ENCODE peak calls at places on chromosomes 3 and 15, in four cellular contexts. J is GM12891, I is GM12878, N is K562. X is an unnamed sample.
A peak's percentile ranks its signal among the peaks of the same experiment; 100 is the strongest.

GRCh38 chr3:56365905-56366640 is 102.2 kb downstream of the ERC2 start:
- DNase-seq in I (no peak), N (no peak), J (no peak), X (no peak)

GRCh38 chr3:194134231-194134756 is 1.7 kb upstream of the HES1 start:
- DNase-seq in N (peak; percentile 75), J (no peak), I (no peak), X (peak; percentile 83)

GRCh38 chr3:196931157-196931556 is 11.2 kb downstream of the NCBP2 start:
- DNase-seq in I (no peak), J (no peak), N (no peak), X (no peak)

GRCh38 chr15:40325700-40326099 is 2.2 kb downstream of the INAFM2 start:
- DNase-seq in I (no peak), N (no peak), J (no peak), X (no peak)

GRCh38 chr15:76978522-76979330 is 16.2 kb upstream of the PSTPIP1 start:
- DNase-seq in J (no peak), I (no peak), N (no peak), X (no peak)

GRCh38 chr15:100350434-100351226 is 8.9 kb upstream of the ADAMTS17 start:
- DNase-seq in N (no peak), I (no peak), J (no peak), X (peak; percentile 87)

GRCh38 chr3:474828-475227 is 278.3 kb downstream of the CHL1 start:
- DNase-seq in I (no peak), J (no peak), N (no peak), X (no peak)

GRCh38 chr15:31024330-31024729 is 32.9 kb upstream of the MTMR10 start:
- DNase-seq in I (no peak), J (no peak), N (no peak), X (no peak)

GRCh38 chr3:81268526-81268925 is 492.9 kb downstream of the GBE1 start:
- DNase-seq in I (no peak), N (no peak), J (no peak), X (no peak)

GRCh38 chr15:40479024-40479423 is 8.2 kb downstream of the CHST14 start:
- DNase-seq in J (no peak), N (no peak), I (no peak), X (no peak)

GRCh38 chr15:61994216-61994615 is 66.0 kb downstream of the VPS13C start:
- DNase-seq in J (no peak), N (no peak), I (no peak), X (no peak)

GRCh38 chr3:194800014-194800413 is 114.3 kb downstream of the FAM43A start:
- DNase-seq in N (no peak), I (no peak), J (no peak), X (no peak)

GRCh38 chr3:46383211-46383945 is 12.6 kb downstream of the CCR5 start:
- DNase-seq in N (no peak), I (no peak), J (no peak), X (no peak)

GRCh38 chr3:1529666-1530065 is 436.8 kb downstream of the CNTN6 start:
- DNase-seq in I (no peak), N (no peak), J (no peak), X (no peak)

GRCh38 chr3:136994772-136995516 is 37.2 kb downstream of the IL20RB start:
- DNase-seq in I (no peak), J (no peak), N (no peak), X (no peak)

GRCh38 chr3:195461518-195462307 is 18.9 kb upstream of the ACAP2 start:
- DNase-seq in N (no peak), I (no peak), J (no peak), X (no peak)

GRCh38 chr3:57983734-57984518 is 24.3 kb upstream of the FLNB start:
- DNase-seq in N (peak; percentile 77), I (peak; percentile 96), J (peak; percentile 56), X (peak; percentile 64)

GRCh38 chr3:124981472-124981871 is 46.9 kb upstream of the MUC13 start:
- DNase-seq in N (no peak), I (no peak), J (no peak), X (no peak)

GRCh38 chr15:79549196-79549595 is 117.1 kb downstream of the MINAR1 start:
- DNase-seq in N (no peak), J (no peak), I (no peak), X (no peak)

GRCh38 chr3:7306900-7307299 is 446.0 kb downstream of the GRM7 start:
- DNase-seq in N (no peak), J (no peak), I (no peak), X (no peak)

GRCh38 chr3:7307410-7307809 is 446.5 kb downstream of the GRM7 start:
- DNase-seq in I (no peak), N (no peak), J (no peak), X (no peak)

GRCh38 chr3:7315037-7315436 is 454.1 kb downstream of the GRM7 start:
- DNase-seq in J (no peak), N (no peak), I (no peak), X (no peak)

GRCh38 chr3:7305561-7305960 is 444.6 kb downstream of the GRM7 start:
- DNase-seq in I (no peak), J (no peak), N (no peak), X (no peak)

DNA sequence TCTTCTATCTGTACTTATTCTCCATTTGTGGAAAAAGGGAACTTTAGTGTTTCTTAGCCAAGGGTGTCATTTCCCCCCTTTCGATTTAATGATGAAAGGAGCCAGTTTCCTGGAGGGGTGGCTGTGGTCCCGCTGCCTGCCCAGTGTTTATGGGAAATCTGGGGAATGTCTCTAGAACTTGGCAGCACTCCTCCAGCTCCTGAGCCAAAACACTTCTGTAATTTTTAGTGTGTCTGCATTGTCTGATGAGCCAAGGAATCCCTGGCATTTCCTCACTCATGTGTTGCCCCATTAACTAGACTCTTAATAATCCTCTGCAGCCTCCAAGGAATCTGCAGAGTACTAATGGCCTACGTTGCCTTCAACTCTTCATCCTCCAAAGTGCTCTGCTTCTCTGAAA is 448.8 kb downstream of the GRM7 start:
- DNase-seq in J (no peak), N (no peak), I (no peak), X (no peak)
- TF ChIP-seq SPI1 in J (no peak), N (no peak), I (no peak), X (no peak)

GRCh38 chr3:158808697-158809096 is 6.8 kb downstream of the MFSD1 start:
- DNase-seq in N (no peak), I (no peak), J (no peak), X (peak; percentile 87)
- TF ChIP-seq SPI1 in N (no peak), I (no peak), J (no peak), X (peak; percentile 24)

DNA sequence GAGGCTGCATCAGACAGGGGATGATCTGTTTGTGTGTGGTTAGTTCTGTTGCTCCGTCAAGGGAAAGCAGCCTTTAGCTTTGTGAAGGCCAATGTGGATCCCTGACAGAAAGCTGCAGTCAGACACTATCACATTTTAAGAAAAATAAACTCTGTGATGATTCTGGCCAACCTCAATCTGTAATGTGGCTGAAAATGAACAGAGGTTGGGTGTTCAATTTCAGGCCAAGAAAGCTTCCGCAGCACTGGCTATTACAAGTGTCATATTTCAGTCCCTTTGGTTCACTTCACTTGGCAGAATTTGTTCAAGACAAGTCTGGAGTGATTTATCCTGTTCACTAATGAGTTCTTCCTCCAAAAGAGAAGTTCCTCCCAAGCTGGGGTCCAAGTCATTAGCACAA is 571.8 kb upstream of the IL12A start:
- DNase-seq in J (no peak), I (no peak), N (no peak), X (no peak)
- TF ChIP-seq SPI1 in J (no peak), I (no peak), N (no peak), X (no peak)

GRCh38 chr15:63121382-63122001 is at the start of gene LACTB:
- DNase-seq in N (peak; percentile 94), I (peak; percentile 36), J (peak; percentile 76), X (peak; percentile 84)
- TF ChIP-seq SPI1 in N (peak; percentile 46), I (no peak), J (peak; percentile 28), X (peak; percentile 41)

GRCh38 chr3:10505791-10506585 is 602 bp upstream of the ATP2B2 start:
- DNase-seq in N (no peak), J (no peak), I (no peak), X (no peak)
- TF ChIP-seq SPI1 in N (no peak), J (no peak), I (no peak), X (no peak)